ENCODE peak calls at places on chromosomes 4 and X, in five cellular contexts. U is glutamatergic neuron, J is AG09309, Z is RWPE1, C is HL-60. P is an unnamed sample.

GRCh38 chr4:114087596-114088230 is 108.3 kb upstream of the ARSJ start:
- DNase-seq in U (no peak), J (peak; percentile 53), Z (no peak), C (no peak), P (no peak)

GRCh38 chrX:55210931-55211677 is 9.0 kb upstream of the PAGE5 start:
- DNase-seq in U (no peak), J (no peak), Z (no peak), C (no peak), P (peak; percentile 4)

GRCh38 chr4:168803727-168804126 is 206.3 kb downstream of the CBR4 start:
- DNase-seq in U (no peak), J (peak; percentile 52), Z (peak; percentile 91), C (no peak), P (no peak)

GRCh38 chr4:47373729-47374128 is 89.8 kb downstream of the COMMD8 start:
- DNase-seq in U (no peak), J (no peak), Z (no peak), C (no peak), P (no peak)

GRCh38 chrX:106608016-106608415 is 3.8 kb upstream of the RADX start:
- DNase-seq in U (no peak), J (no peak), Z (no peak), C (no peak), P (no peak)

GRCh38 chr4:142812091-142812490 is 34.0 kb downstream of the INPP4B start:
- DNase-seq in U (no peak), J (no peak), Z (no peak), C (no peak), P (no peak)

GRCh38 chr4:156109943-156110925 is 156.6 kb upstream of the CTSO start:
- DNase-seq in U (peak; percentile 34), J (no peak), Z (peak; percentile 73), C (peak; percentile 67), P (no peak)

GRCh38 chrX:71622347-71623104 is 4.2 kb upstream of the CXCR3 start:
- DNase-seq in U (no peak), J (peak; percentile 34), Z (peak; percentile 42), C (peak; percentile 66), P (peak; percentile 27)

GRCh38 chr4:2694691-2695090 is 61.4 kb downstream of the TNIP2 start:
- DNase-seq in U (no peak), J (no peak), Z (no peak), C (no peak), P (no peak)

GRCh38 chr4:175971393-175972179 is 94.1 kb upstream of the WDR17 start:
- DNase-seq in U (no peak), J (no peak), Z (no peak), C (no peak), P (no peak)

GRCh38 chr4:75849459-75849858 is 52.8 kb downstream of the PPEF2 start:
- DNase-seq in U (no peak), J (no peak), Z (no peak), C (peak; percentile 73), P (no peak)

GRCh38 chrX:153773741-153774575 is 6.9 kb upstream of the SRPK3 start:
- DNase-seq in U (peak; percentile 6), J (no peak), Z (no peak), C (no peak), P (no peak)

GRCh38 chr4:55503164-55503563 is 43.5 kb downstream of the CLOCK start:
- DNase-seq in U (no peak), J (peak; percentile 24), Z (peak; percentile 59), C (no peak), P (no peak)

GRCh38 chr4:42397256-42397634 is at the start of gene SHISA3:
- DNase-seq in U (peak; percentile 49), J (no peak), Z (no peak), C (peak; percentile 23), P (no peak)

GRCh38 chrX:148865237-148865636 is 364.8 kb downstream of the AFF2 start:
- DNase-seq in U (no peak), J (no peak), Z (no peak), C (no peak), P (no peak)

GRCh38 chrX:115948018-115948923 is 222.3 kb upstream of the AGTR2 start:
- DNase-seq in U (no peak), J (no peak), Z (no peak), C (peak; percentile 26), P (peak; percentile 21)

GRCh38 chr4:175953960-175954521 is 111.6 kb upstream of the WDR17 start:
- DNase-seq in U (no peak), J (no peak), Z (peak; percentile 8), C (no peak), P (no peak)

GRCh38 chrX:136310411-136310810 is 9.6 kb downstream of the ADGRG4 start:
- DNase-seq in U (no peak), J (no peak), Z (peak; percentile 55), C (no peak), P (peak; percentile 83)

GRCh38 chr4:99824070-99824599 is 7.5 kb downstream of the DAPP1 start:
- DNase-seq in U (no peak), J (no peak), Z (no peak), C (no peak), P (no peak)

GRCh38 chrX:20729421-20729820 is 462.7 kb upstream of the RPS6KA3 start:
- DNase-seq in U (no peak), J (no peak), Z (no peak), C (no peak), P (no peak)

GRCh38 chr4:158895797-158896442 is 127.1 kb downstream of the FNIP2 start:
- DNase-seq in U (no peak), J (no peak), Z (peak; percentile 4), C (no peak), P (no peak)

GRCh38 chr4:98633159-98633558 is 25.3 kb downstream of the TSPAN5 start:
- DNase-seq in U (no peak), J (no peak), Z (no peak), C (no peak), P (no peak)

GRCh38 chr4:83074086-83074704 is 39.2 kb downstream of the COPS4 start:
- DNase-seq in U (no peak), J (peak; percentile 79), Z (peak; percentile 45), C (peak; percentile 76), P (peak; percentile 23)

GRCh38 chr4:152374606-152375285 is 161.1 kb downstream of the FBXW7 start:
- DNase-seq in U (no peak), J (no peak), Z (no peak), C (no peak), P (no peak)

GRCh38 chrX:96774116-96774515 is 89.5 kb downstream of the DIAPH2 start:
- DNase-seq in U (no peak), J (no peak), Z (no peak), C (no peak), P (no peak)

GRCh38 chr4:44558206-44558605 is 93.2 kb downstream of the YIPF7 start:
- DNase-seq in U (no peak), J (no peak), Z (no peak), C (no peak), P (no peak)

GRCh38 chr4:180057891-180058643 is 2185.1 kb upstream of the TENM3 start:
- DNase-seq in U (peak; percentile 54), J (no peak), Z (peak; percentile 4), C (peak; percentile 29), P (no peak)

GRCh38 chrX:71378752-71379151 is 12.6 kb downstream of the TAF1 start:
- DNase-seq in U (no peak), J (no peak), Z (no peak), C (no peak), P (no peak)

DNA sequence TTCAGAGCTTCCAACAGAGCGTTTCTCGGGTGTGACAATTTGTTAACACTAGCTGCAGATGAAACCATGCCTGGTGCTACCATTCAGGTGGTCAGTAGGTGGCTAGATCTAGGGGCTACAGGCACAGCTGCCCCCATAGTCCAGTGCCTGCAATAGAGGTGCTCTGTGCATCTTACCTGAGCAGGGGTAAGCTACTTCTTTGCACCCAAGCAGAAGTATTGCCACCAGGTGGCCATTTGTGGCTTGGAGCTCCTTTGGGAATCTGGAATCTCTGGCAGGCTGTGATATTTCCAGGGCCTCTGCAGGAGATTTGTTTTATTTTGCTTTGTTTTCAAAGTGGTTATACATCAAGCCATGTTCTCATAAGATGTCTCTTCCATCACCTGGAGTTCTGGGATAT is 170.7 kb upstream of the PUDP start:
- DNase-seq in U (no peak), J (no peak), Z (no peak), C (no peak), P (no peak)
- TF ChIP-seq CTCF in U (no peak), J (no peak), Z (no peak), C (no peak), P (no peak)

GRCh38 chrX:11376163-11376562 is 83.0 kb downstream of the AMELX start:
- DNase-seq in U (no peak), J (no peak), Z (no peak), C (no peak), P (no peak)

GRCh38 chrX:11375614-11376119 is 82.5 kb downstream of the AMELX start:
- DNase-seq in U (no peak), J (no peak), Z (no peak), C (no peak), P (no peak)

GRCh38 chrX:11371106-11371505 is 77.9 kb downstream of the AMELX start:
- DNase-seq in U (no peak), J (no peak), Z (no peak), C (no peak), P (no peak)

GRCh38 chrX:11380187-11380586 is 87.0 kb downstream of the AMELX start:
- DNase-seq in U (no peak), J (no peak), Z (no peak), C (no peak), P (no peak)

DNA sequence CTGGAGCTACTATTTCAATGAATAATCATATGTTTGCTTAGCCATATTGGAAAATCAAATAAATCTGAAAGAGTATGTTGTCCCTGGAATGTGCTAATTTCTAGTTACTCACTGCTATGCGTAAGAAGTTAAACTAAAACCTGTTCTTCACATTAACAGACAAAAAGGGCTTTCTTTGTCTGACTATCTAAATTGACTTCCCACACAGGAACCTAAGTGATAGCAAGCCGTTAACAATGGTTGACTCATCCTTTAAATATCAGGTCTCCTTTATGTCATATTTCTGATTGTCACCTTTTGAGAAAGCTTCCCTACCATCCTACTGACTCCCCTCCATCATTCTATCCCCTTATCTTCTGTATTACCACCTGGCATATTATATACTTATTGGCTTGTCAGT is 81.4 kb downstream of the AMELX start:
- DNase-seq in U (no peak), J (no peak), Z (no peak), C (no peak), P (no peak)
- TF ChIP-seq CTCF in U (no peak), J (no peak), Z (no peak), C (no peak), P (no peak)

DNA sequence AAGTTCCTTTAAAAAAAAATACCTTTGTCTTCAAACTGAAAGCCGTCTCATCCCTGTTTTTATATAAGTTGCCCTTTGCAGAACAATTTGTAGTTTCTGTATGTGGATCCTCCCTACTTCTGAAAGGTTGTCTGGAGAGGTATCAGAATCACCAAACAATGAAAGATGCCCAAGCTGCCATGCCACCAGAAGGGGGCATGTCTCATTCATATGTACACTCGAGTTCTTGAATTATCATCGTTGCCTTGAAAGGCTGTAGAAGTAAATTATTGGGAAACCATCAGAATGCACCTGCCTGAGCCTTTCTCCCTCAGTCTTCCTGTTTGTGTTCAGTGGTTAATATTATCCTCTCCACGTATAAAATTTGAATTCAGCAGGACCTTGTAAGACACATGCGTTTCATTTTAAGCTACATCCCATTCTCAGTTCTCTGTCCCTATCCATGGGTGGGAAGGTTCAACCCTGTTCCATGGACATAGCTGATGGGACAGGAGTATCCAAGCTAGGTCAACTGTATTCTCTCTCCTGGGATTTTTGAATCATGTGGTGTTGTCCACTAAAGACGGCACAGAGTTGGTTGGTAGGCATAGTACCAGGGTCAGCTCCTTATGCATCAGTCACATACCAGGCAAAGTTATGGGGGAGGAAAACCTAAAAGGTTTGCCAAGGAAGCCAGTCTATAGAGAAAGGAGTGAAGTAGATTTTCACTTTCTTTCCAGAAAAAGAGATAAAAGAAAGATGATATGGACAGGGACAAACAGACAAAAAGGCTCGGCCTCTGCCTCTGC is 24.0 kb downstream of the GALNT7 start:
- DNase-seq in U (no peak), J (no peak), Z (no peak), C (no peak), P (no peak)
- TF ChIP-seq CTCF in U (no peak), J (no peak), Z (no peak), C (no peak), P (no peak)

GRCh38 chrX:133335027-133335426 is 80.3 kb downstream of the GPC4 start:
- DNase-seq in U (no peak), J (peak; percentile 8), Z (peak; percentile 4), C (peak; percentile 4), P (peak; percentile 22)
- TF ChIP-seq CTCF in U (peak; percentile 58), J (peak; percentile 57), Z (peak; percentile 29), C (no peak), P (peak; percentile 83)